ENCODE peak calls at places on chromosomes 3 and 15, in four cellular contexts. O, J, L and Z are unnamed samples. For H3K9me3, the result is how much of the 10 kb centered on the place peaks cover.

GRCh38 chr3:114903213-114903612 is 243.9 kb downstream of the ZBTB20 start:
- DNase-seq in O (no peak), J (no peak), L (no peak), Z (no peak)

GRCh38 chr15:68812069-68812468 is 8.6 kb downstream of the ANP32A start:
- DNase-seq in O (no peak), J (no peak), L (no peak), Z (no peak)

GRCh38 chr3:188468672-188469071 is 314.7 kb downstream of the LPP start:
- DNase-seq in O (no peak), J (no peak), L (no peak), Z (no peak)

GRCh38 chr3:119978554-119979208 is 115.6 kb downstream of the GSK3B start:
- DNase-seq in O (no peak), J (no peak), L (no peak), Z (no peak)

GRCh38 chr3:144566320-144566719 is 594.7 kb downstream of the DIPK2A start:
- DNase-seq in O (no peak), J (no peak), L (no peak), Z (no peak)

GRCh38 chr3:168628549-168628948 is 532.8 kb upstream of the GOLIM4 start:
- DNase-seq in O (no peak), J (no peak), L (no peak), Z (no peak)

GRCh38 chr3:50436063-50436674 is 67.3 kb downstream of the CACNA2D2 start:
- DNase-seq in O (peak), J (peak), L (peak), Z (peak)

GRCh38 chr3:185781759-185782158 is 43.1 kb downstream of the IGF2BP2 start:
- DNase-seq in O (no peak), J (no peak), L (peak), Z (no peak)

GRCh38 chr15:57461541-57461940 is 85.2 kb downstream of the CGNL1 start:
- DNase-seq in O (no peak), J (no peak), L (no peak), Z (no peak)

GRCh38 chr3:48119495-48120193 is 68.6 kb downstream of the CDC25A start:
- DNase-seq in O (no peak), J (no peak), L (no peak), Z (no peak)

GRCh38 chr3:149435936-149436885 is 38.3 kb upstream of the TM4SF4 start:
- DNase-seq in O (no peak), J (no peak), L (no peak), Z (no peak)

GRCh38 chr3:16286672-16287604 is 21.9 kb downstream of the OXNAD1 start:
- DNase-seq in O (no peak), J (no peak), L (no peak), Z (no peak)

GRCh38 chr3:113264741-113265140 is 53.4 kb downstream of the BOC start:
- DNase-seq in O (peak), J (no peak), L (no peak), Z (no peak)

GRCh38 chr15:22806156-22806555 is 19.7 kb downstream of the NIPA1 start:
- DNase-seq in O (no peak), J (no peak), L (no peak), Z (no peak)

GRCh38 chr3:68985391-68985790 is 28.1 kb downstream of the EOGT start:
- DNase-seq in O (no peak), J (no peak), L (no peak), Z (no peak)

GRCh38 chr3:41327718-41328117 is 128.4 kb downstream of the CTNNB1 start:
- DNase-seq in O (no peak), J (no peak), L (peak), Z (no peak)

GRCh38 chr3:187521546-187521945 is 148.6 kb downstream of the SST start:
- DNase-seq in O (no peak), J (no peak), L (no peak), Z (no peak)

GRCh38 chr15:101490922-101491738 is 1.6 kb upstream of the PCSK6 start:
- DNase-seq in O (no peak), J (no peak), L (no peak), Z (peak)

GRCh38 chr3:41716391-41716910 is 245.5 kb downstream of the ULK4 start:
- DNase-seq in O (no peak), J (no peak), L (no peak), Z (no peak)

GRCh38 chr3:154954750-154955149 is 125.4 kb upstream of the MME start:
- DNase-seq in O (peak), J (no peak), L (peak), Z (no peak)

GRCh38 chr3:176376531-176376930 is 820.8 kb downstream of the TBL1XR1 start:
- DNase-seq in O (no peak), J (no peak), L (no peak), Z (no peak)

GRCh38 chr3:178072931-178073330 is 463.3 kb upstream of the KCNMB2 start:
- DNase-seq in O (no peak), J (no peak), L (no peak), Z (no peak)

GRCh38 chr3:139427283-139428060 is 38.0 kb upstream of the COPB2 start:
- DNase-seq in O (peak), J (peak), L (peak), Z (peak)

GRCh38 chr3:180362081-180362480 is 239.9 kb upstream of the TTC14 start:
- DNase-seq in O (no peak), J (no peak), L (no peak), Z (no peak)

GRCh38 chr3:188179006-188179966 is 25.3 kb downstream of the LPP start:
- DNase-seq in O (peak), J (no peak), L (no peak), Z (no peak)

GRCh38 chr15:63973212-63974009 is 72.9 kb downstream of the DAPK2 start:
- DNase-seq in O (no peak), J (no peak), L (peak), Z (peak)

GRCh38 chr3:190076601-190077444 is 43.9 kb downstream of the P3H2 start:
- DNase-seq in O (peak), J (peak), L (peak), Z (peak)

GRCh38 chr15:36694574-36694973 is 115.1 kb downstream of the CDIN1 start:
- DNase-seq in O (no peak), J (no peak), L (no peak), Z (no peak)

GRCh38 chr3:99909714-99910508 is 92.2 kb downstream of the CMSS1 start:
- DNase-seq in O (no peak), J (peak), L (peak), Z (no peak)

GRCh38 chr3:65408531-65409181 is 630.1 kb downstream of the MAGI1 start:
- DNase-seq in O (no peak), J (no peak), L (no peak), Z (no peak)

GRCh38 chr3:48436477-48436787 is 3.5 kb downstream of the CCDC51 start:
- DNase-seq in O (no peak), J (no peak), L (no peak), Z (no peak)

GRCh38 chr3:184145120-184145524 is 10.0 kb downstream of the EIF2B5 start:
- DNase-seq in O (peak), J (peak), L (peak), Z (peak)

GRCh38 chr15:74179101-74179841 is 5.8 kb downstream of the ISLR start:
- DNase-seq in O (no peak), J (no peak), L (peak), Z (no peak)

GRCh38 chr15:66702770-66703539 is 919 bp downstream of the SMAD6 start:
- DNase-seq in O (peak), J (no peak), L (no peak), Z (peak)

GRCh38 chr15:38886315-38887163 is 321.9 kb upstream of the RASGRP1 start:
- DNase-seq in O (no peak), J (no peak), L (peak), Z (no peak)

GRCh38 chr3:45565341-45565740 is 29.2 kb upstream of the LIMD1 start:
- DNase-seq in O (no peak), J (no peak), L (no peak), Z (no peak)
- H3K9ac ChIP-seq in O (no peak), J (no peak), L (no peak), Z (no peak)

GRCh38 chr15:25087137-25087536 is 132.3 kb downstream of the SNRPN start:
- DNase-seq in O (no peak), J (no peak), L (no peak), Z (peak)
- H3K9me3 ChIP-seq in O (under half), J (half or more), L (half or more), Z (under half)

DNA sequence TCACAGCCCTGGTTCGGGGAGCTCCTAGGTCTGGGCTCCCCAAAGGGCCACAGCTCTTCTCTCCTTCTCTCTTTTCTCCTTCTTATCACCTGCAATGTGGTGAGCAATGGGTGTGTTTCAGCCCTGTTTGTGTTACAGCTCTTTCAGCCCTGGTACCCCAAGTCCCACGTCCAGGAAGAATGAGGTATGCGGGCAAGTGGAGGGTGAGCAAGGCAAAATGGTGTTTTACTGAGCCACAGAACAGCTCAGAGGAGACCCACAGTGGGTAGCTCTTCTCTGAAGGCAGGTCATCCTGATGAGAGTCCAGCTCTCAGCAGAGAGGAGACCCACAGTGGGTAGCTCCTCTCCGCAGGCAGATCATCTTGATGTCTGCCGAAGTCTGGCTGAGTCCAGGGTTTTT is 86.8 kb downstream of the BFSP2 start:
- DNase-seq in O (no peak), J (no peak), L (no peak), Z (no peak)
- H3K9ac ChIP-seq in O (no peak), J (no peak), L (no peak), Z (no peak)

GRCh38 chr3:31491660-31492059 is 41.1 kb upstream of the STT3B start:
- DNase-seq in O (no peak), J (no peak), L (no peak), Z (no peak)
- H3K9me3 ChIP-seq in O (under half), J (under half), L (under half), Z (under half)

GRCh38 chr3:123884993-123885392 is 861 bp upstream of the MYLK start:
- DNase-seq in O (no peak), J (no peak), L (no peak), Z (no peak)

GRCh38 chr3:123881771-123882170 is 2.4 kb downstream of the MYLK start:
- DNase-seq in O (no peak), J (no peak), L (no peak), Z (peak)

GRCh38 chr3:123883656-123884257 is 375 bp downstream of the MYLK start:
- DNase-seq in O (peak), J (no peak), L (peak), Z (peak)

GRCh38 chr3:123884258-123884831 is at the start of gene MYLK:
- DNase-seq in O (peak), J (peak), L (peak), Z (peak)

DNA sequence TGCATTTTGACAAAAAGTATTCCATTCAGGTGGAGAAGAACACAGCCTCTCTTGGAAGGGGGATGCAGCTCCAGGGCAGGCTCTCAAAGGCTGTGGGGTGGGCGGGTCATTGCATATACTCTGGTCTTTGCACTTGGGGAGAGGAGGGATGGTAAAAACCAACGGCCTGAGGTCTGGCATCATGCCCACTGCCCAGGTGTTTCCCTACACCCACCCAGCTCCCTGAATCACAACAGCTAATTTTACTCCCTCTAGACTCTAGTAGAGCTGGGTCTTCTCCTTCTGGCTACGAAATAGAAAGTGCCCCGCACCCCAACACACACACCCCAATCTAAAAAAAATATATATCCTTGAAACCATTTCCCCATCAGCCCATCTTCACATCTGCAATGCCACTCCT is 1.0 kb downstream of the MYLK start:
- DNase-seq in O (no peak), J (no peak), L (peak), Z (no peak)
- H3K9ac ChIP-seq in O (no peak), J (no peak), L (no peak), Z (no peak)

GRCh38 chr15:51310064-51310463 is 28.3 kb downstream of the CYP19A1 start:
- DNase-seq in O (no peak), J (no peak), L (no peak), Z (no peak)

GRCh38 chr15:51313644-51314280 is 24.6 kb downstream of the CYP19A1 start:
- DNase-seq in O (no peak), J (peak), L (no peak), Z (no peak)

GRCh38 chr15:51311510-51311909 is 26.9 kb downstream of the CYP19A1 start:
- DNase-seq in O (no peak), J (peak), L (no peak), Z (no peak)

GRCh38 chr15:51312754-51313390 is 25.5 kb downstream of the CYP19A1 start:
- DNase-seq in O (no peak), J (peak), L (peak), Z (no peak)

DNA sequence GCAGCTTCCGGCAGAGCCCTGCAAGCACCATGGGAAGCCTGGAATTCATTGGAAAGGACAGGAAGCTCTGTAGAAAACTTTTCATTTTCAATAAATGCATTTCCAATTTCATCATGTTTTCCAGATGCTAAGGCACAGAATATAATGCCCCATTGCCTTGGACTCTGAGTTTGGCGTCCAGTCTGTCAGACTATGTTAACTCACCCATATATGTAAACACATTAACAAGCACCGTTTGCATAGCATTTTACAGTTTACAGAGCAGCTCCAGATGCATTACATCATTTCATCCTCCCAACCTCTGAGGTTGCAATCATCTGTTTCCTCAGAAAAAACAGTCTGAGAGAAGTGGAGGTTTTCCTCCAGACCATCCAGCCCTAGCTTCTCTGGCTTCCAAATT is 26.3 kb downstream of the CYP19A1 start:
- DNase-seq in O (no peak), J (peak), L (no peak), Z (no peak)
- H3K9me3 ChIP-seq in O (under half), J (under half), L (under half), Z (under half)

GRCh38 chr3:152348436-152349177 is 79.9 kb downstream of the MBNL1 start:
- DNase-seq in O (no peak), J (no peak), L (no peak), Z (no peak)

GRCh38 chr3:152346740-152347139 is 78.0 kb downstream of the MBNL1 start:
- DNase-seq in O (no peak), J (no peak), L (no peak), Z (no peak)

GRCh38 chr3:152350764-152351163 is 82.0 kb downstream of the MBNL1 start:
- DNase-seq in O (no peak), J (no peak), L (no peak), Z (no peak)

GRCh38 chr3:152350139-152350538 is 81.4 kb downstream of the MBNL1 start:
- DNase-seq in O (no peak), J (no peak), L (peak), Z (no peak)

DNA sequence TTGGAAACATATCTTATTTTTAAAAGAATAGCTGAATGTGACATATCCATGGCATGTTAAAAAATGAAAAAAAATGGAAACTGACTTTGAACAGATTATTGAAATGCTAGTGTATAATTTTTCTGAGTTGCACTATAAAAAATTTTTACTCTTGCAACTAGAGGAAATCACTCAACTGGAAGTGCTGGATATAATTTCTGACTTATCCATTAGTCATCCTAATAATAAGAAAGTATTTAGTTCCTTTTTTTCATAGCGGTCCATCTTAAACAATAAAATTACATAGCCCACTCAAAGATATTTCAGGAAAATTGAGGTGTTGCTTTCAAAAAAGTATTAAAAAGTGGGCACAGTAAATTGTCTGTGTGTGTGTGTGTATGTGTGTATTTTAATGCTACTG is 80.7 kb downstream of the MBNL1 start:
- DNase-seq in O (no peak), J (no peak), L (peak), Z (no peak)
- H3K9ac ChIP-seq in O (no peak), J (no peak), L (no peak), Z (no peak)

GRCh38 chr3:129315386-129315991 is 36.8 kb downstream of the HMCES start:
- DNase-seq in O (peak), J (no peak), L (peak), Z (peak)
- H3K9me3 ChIP-seq in O (under half), J (under half), L (under half), Z (under half)